ENCODE peak calls at places on chromosomes 1 and 21, in ten cellular contexts. One of them, this sample, is unnamed.

GRCh38 chr1:21117159-21117953 is 59.3 kb downstream of the EIF4G3 start:
- DNase-seq in A673: no peak
- DNase-seq in lower lobe of right lung: no peak
- DNase-seq in esophagus muscularis mucosa: no peak
- DNase-seq in memory B cell: no peak
- DNase-seq in activated CD8-positive, alpha-beta memory T cell treated with anti-CD3 and anti-CD28 coated beads, Interleukin-2, amount 50 U/mL, for 4 hours: no peak
- DNase-seq in cerebellum: peak; percentile 18
- DNase-seq in Karpas-422: no peak
- DNase-seq in smooth muscle cell of the brain vasculature: no peak
- DNase-seq in AG10803: no peak
- DNase-seq in this sample: no peak

GRCh38 chr21:25895565-25896205 is 160.9 kb downstream of the GABPA start:
- DNase-seq in A673: peak; percentile 83
- DNase-seq in lower lobe of right lung: no peak
- DNase-seq in esophagus muscularis mucosa: no peak
- DNase-seq in memory B cell: no peak
- DNase-seq in activated CD8-positive, alpha-beta memory T cell treated with anti-CD3 and anti-CD28 coated beads, Interleukin-2, amount 50 U/mL, for 4 hours: no peak
- DNase-seq in cerebellum: peak; percentile 65
- DNase-seq in Karpas-422: peak; percentile 81
- DNase-seq in smooth muscle cell of the brain vasculature: no peak
- DNase-seq in AG10803: peak; percentile 39
- DNase-seq in this sample: peak; percentile 83

GRCh38 chr1:23801876-23802275 is 1.3 kb upstream of the GALE start:
- DNase-seq in A673: no peak
- DNase-seq in lower lobe of right lung: no peak
- DNase-seq in esophagus muscularis mucosa: no peak
- DNase-seq in memory B cell: no peak
- DNase-seq in activated CD8-positive, alpha-beta memory T cell treated with anti-CD3 and anti-CD28 coated beads, Interleukin-2, amount 50 U/mL, for 4 hours: no peak
- DNase-seq in cerebellum: no peak
- DNase-seq in Karpas-422: no peak
- DNase-seq in smooth muscle cell of the brain vasculature: no peak
- DNase-seq in AG10803: no peak
- DNase-seq in this sample: no peak

GRCh38 chr1:37865348-37866119 is 6.1 kb upstream of the MTF1 start:
- DNase-seq in A673: no peak
- DNase-seq in lower lobe of right lung: no peak
- DNase-seq in esophagus muscularis mucosa: no peak
- DNase-seq in memory B cell: no peak
- DNase-seq in activated CD8-positive, alpha-beta memory T cell treated with anti-CD3 and anti-CD28 coated beads, Interleukin-2, amount 50 U/mL, for 4 hours: no peak
- DNase-seq in cerebellum: no peak
- DNase-seq in Karpas-422: no peak
- DNase-seq in smooth muscle cell of the brain vasculature: no peak
- DNase-seq in AG10803: peak; percentile 15
- DNase-seq in this sample: no peak

GRCh38 chr1:159171688-159172501 is 480 bp downstream of the CADM3 start:
- DNase-seq in A673: no peak
- DNase-seq in lower lobe of right lung: no peak
- DNase-seq in esophagus muscularis mucosa: no peak
- DNase-seq in memory B cell: no peak
- DNase-seq in activated CD8-positive, alpha-beta memory T cell treated with anti-CD3 and anti-CD28 coated beads, Interleukin-2, amount 50 U/mL, for 4 hours: no peak
- DNase-seq in cerebellum: peak; percentile 61
- DNase-seq in Karpas-422: no peak
- DNase-seq in smooth muscle cell of the brain vasculature: no peak
- DNase-seq in AG10803: no peak
- DNase-seq in this sample: peak; percentile 60

GRCh38 chr1:179079113-179079761 is 2.6 kb upstream of the TOR3A start:
- DNase-seq in A673: peak; percentile 86
- DNase-seq in lower lobe of right lung: no peak
- DNase-seq in esophagus muscularis mucosa: no peak
- DNase-seq in memory B cell: no peak
- DNase-seq in activated CD8-positive, alpha-beta memory T cell treated with anti-CD3 and anti-CD28 coated beads, Interleukin-2, amount 50 U/mL, for 4 hours: peak; percentile 38
- DNase-seq in cerebellum: peak; percentile 74
- DNase-seq in Karpas-422: peak; percentile 91
- DNase-seq in smooth muscle cell of the brain vasculature: peak; percentile 41
- DNase-seq in AG10803: peak; percentile 80
- DNase-seq in this sample: peak; percentile 76

GRCh38 chr1:47918257-47918867 is 78.8 kb downstream of the TRABD2B start:
- DNase-seq in A673: peak; percentile 47
- DNase-seq in lower lobe of right lung: no peak
- DNase-seq in esophagus muscularis mucosa: no peak
- DNase-seq in memory B cell: no peak
- DNase-seq in activated CD8-positive, alpha-beta memory T cell treated with anti-CD3 and anti-CD28 coated beads, Interleukin-2, amount 50 U/mL, for 4 hours: no peak
- DNase-seq in cerebellum: no peak
- DNase-seq in Karpas-422: no peak
- DNase-seq in smooth muscle cell of the brain vasculature: no peak
- DNase-seq in AG10803: no peak
- DNase-seq in this sample: no peak

GRCh38 chr21:21921410-21922232 is 923.4 kb downstream of the NCAM2 start:
- DNase-seq in A673: peak; percentile 34
- DNase-seq in lower lobe of right lung: no peak
- DNase-seq in esophagus muscularis mucosa: no peak
- DNase-seq in memory B cell: no peak
- DNase-seq in activated CD8-positive, alpha-beta memory T cell treated with anti-CD3 and anti-CD28 coated beads, Interleukin-2, amount 50 U/mL, for 4 hours: no peak
- DNase-seq in cerebellum: no peak
- DNase-seq in Karpas-422: peak; percentile 73
- DNase-seq in smooth muscle cell of the brain vasculature: no peak
- DNase-seq in AG10803: peak; percentile 25
- DNase-seq in this sample: no peak

GRCh38 chr1:16215882-16216753 is 3.7 kb upstream of the ARHGEF19 start:
- DNase-seq in A673: peak; percentile 88
- DNase-seq in lower lobe of right lung: peak; percentile 91
- DNase-seq in esophagus muscularis mucosa: no peak
- DNase-seq in memory B cell: no peak
- DNase-seq in activated CD8-positive, alpha-beta memory T cell treated with anti-CD3 and anti-CD28 coated beads, Interleukin-2, amount 50 U/mL, for 4 hours: peak; percentile 49
- DNase-seq in cerebellum: peak; percentile 83
- DNase-seq in Karpas-422: peak; percentile 80
- DNase-seq in smooth muscle cell of the brain vasculature: peak; percentile 31
- DNase-seq in AG10803: peak; percentile 43
- DNase-seq in this sample: no peak

GRCh38 chr1:109570414-109570813 is 22.0 kb downstream of the GNAI3 start:
- DNase-seq in A673: no peak
- DNase-seq in lower lobe of right lung: no peak
- DNase-seq in esophagus muscularis mucosa: no peak
- DNase-seq in memory B cell: no peak
- DNase-seq in activated CD8-positive, alpha-beta memory T cell treated with anti-CD3 and anti-CD28 coated beads, Interleukin-2, amount 50 U/mL, for 4 hours: no peak
- DNase-seq in cerebellum: no peak
- DNase-seq in Karpas-422: peak; percentile 59
- DNase-seq in smooth muscle cell of the brain vasculature: no peak
- DNase-seq in AG10803: peak; percentile 41
- DNase-seq in this sample: no peak

GRCh38 chr1:16924216-16924918 is 2.6 kb downstream of the CROCC start:
- DNase-seq in A673: no peak
- DNase-seq in lower lobe of right lung: peak; percentile 34
- DNase-seq in esophagus muscularis mucosa: no peak
- DNase-seq in memory B cell: no peak
- DNase-seq in activated CD8-positive, alpha-beta memory T cell treated with anti-CD3 and anti-CD28 coated beads, Interleukin-2, amount 50 U/mL, for 4 hours: no peak
- DNase-seq in cerebellum: peak; percentile 18
- DNase-seq in Karpas-422: no peak
- DNase-seq in smooth muscle cell of the brain vasculature: no peak
- DNase-seq in AG10803: no peak
- DNase-seq in this sample: no peak